ENCODE peak calls at places on chromosomes 3 and 15, in seven cellular contexts. W, L, Q, I, E, J and D are unnamed samples.

GRCh38 chr3:127004641-127005397 is 21.9 kb downstream of the PLXNA1 start:
- DNase-seq in W (no peak), L (no peak), Q (no peak), I (no peak), E (no peak), J (no peak), D (no peak)

GRCh38 chr15:40695469-40695910 is 516 bp downstream of the RAD51 start:
- DNase-seq in W (no peak), L (no peak), Q (peak), I (no peak), E (no peak), J (no peak), D (peak)

GRCh38 chr3:129315386-129315991 is 36.8 kb downstream of the HMCES start:
- DNase-seq in W (peak), L (no peak), Q (no peak), I (no peak), E (no peak), J (peak), D (peak)

GRCh38 chr3:42498791-42499477 is 3.5 kb upstream of the VIPR1 start:
- DNase-seq in W (no peak), L (no peak), Q (no peak), I (no peak), E (no peak), J (no peak), D (no peak)

GRCh38 chr3:72353236-72354105 is 494.8 kb downstream of the SHQ1 start:
- DNase-seq in W (no peak), L (no peak), Q (no peak), I (no peak), E (no peak), J (no peak), D (no peak)

GRCh38 chr3:35404571-35404970 is 234.8 kb upstream of the ARPP21 start:
- DNase-seq in W (no peak), L (no peak), Q (no peak), I (no peak), E (no peak), J (no peak), D (no peak)

GRCh38 chr3:111803123-111803593 is 55.9 kb upstream of the PHLDB2 start:
- DNase-seq in W (no peak), L (peak), Q (no peak), I (no peak), E (no peak), J (no peak), D (peak)

GRCh38 chr15:44811347-44811746 is 75.0 kb downstream of the TRIM69 start:
- DNase-seq in W (no peak), L (peak), Q (peak), I (no peak), E (no peak), J (no peak), D (peak)

GRCh38 chr3:194984624-194985023 is 286.3 kb downstream of the XXYLT1 start:
- DNase-seq in W (no peak), L (no peak), Q (no peak), I (no peak), E (no peak), J (no peak), D (no peak)

GRCh38 chr3:45544024-45544718 is 50.4 kb upstream of the LIMD1 start:
- DNase-seq in W (no peak), L (no peak), Q (peak), I (no peak), E (no peak), J (no peak), D (no peak)

GRCh38 chr3:111143-112069 is 85.2 kb upstream of the CHL1 start:
- DNase-seq in W (no peak), L (no peak), Q (peak), I (peak), E (no peak), J (no peak), D (no peak)

GRCh38 chr3:140050977-140051957 is 116.3 kb downstream of the CLSTN2 start:
- DNase-seq in W (peak), L (peak), Q (peak), I (no peak), E (peak), J (peak), D (no peak)

GRCh38 chr3:46667657-46668056 is 25.8 kb downstream of the ALS2CL start:
- DNase-seq in W (no peak), L (no peak), Q (no peak), I (no peak), E (no peak), J (peak), D (no peak)

GRCh38 chr15:99181544-99181943 is 67.8 kb downstream of the TTC23 start:
- DNase-seq in W (no peak), L (no peak), Q (no peak), I (no peak), E (no peak), J (no peak), D (no peak)

GRCh38 chr3:43838877-43839276 is 148.1 kb downstream of the ABHD5 start:
- DNase-seq in W (no peak), L (no peak), Q (no peak), I (no peak), E (no peak), J (no peak), D (peak)

GRCh38 chr3:140736863-140737460 is 59.1 kb downstream of the TRIM42 start:
- DNase-seq in W (peak), L (no peak), Q (peak), I (no peak), E (peak), J (peak), D (peak)

GRCh38 chr15:50181983-50182232 is at the start of gene SLC27A2:
- DNase-seq in W (peak), L (peak), Q (no peak), I (no peak), E (no peak), J (peak), D (no peak)

GRCh38 chr3:80350771-80351170 is 583.0 kb upstream of the ROBO1 start:
- DNase-seq in W (no peak), L (no peak), Q (no peak), I (no peak), E (no peak), J (no peak), D (no peak)

GRCh38 chr3:130820976-130821375 is 72.9 kb upstream of the ATP2C1 start:
- DNase-seq in W (no peak), L (peak), Q (peak), I (no peak), E (no peak), J (no peak), D (no peak)

GRCh38 chr3:143978263-143978631 is 6.6 kb downstream of the DIPK2A start:
- DNase-seq in W (no peak), L (no peak), Q (no peak), I (no peak), E (no peak), J (no peak), D (no peak)

GRCh38 chr3:116470589-116470988 is 25.3 kb upstream of the LSAMP start:
- DNase-seq in W (no peak), L (no peak), Q (no peak), I (no peak), E (no peak), J (no peak), D (no peak)

GRCh38 chr15:41513282-41514227 is at the start of gene LTK:
- DNase-seq in W (peak), L (peak), Q (no peak), I (no peak), E (no peak), J (peak), D (no peak)

GRCh38 chr3:73733796-73734195 is 109.1 kb upstream of the PDZRN3 start:
- DNase-seq in W (no peak), L (no peak), Q (no peak), I (no peak), E (no peak), J (no peak), D (no peak)

GRCh38 chr15:78220713-78221112 is 13.7 kb downstream of the ACSBG1 start:
- DNase-seq in W (no peak), L (no peak), Q (no peak), I (no peak), E (no peak), J (no peak), D (no peak)

GRCh38 chr3:66115858-66116654 is 77.3 kb upstream of the MAGI1 start:
- DNase-seq in W (no peak), L (peak), Q (peak), I (no peak), E (peak), J (peak), D (peak)

GRCh38 chr3:10594915-10595314 is 89.5 kb upstream of the ATP2B2 start:
- DNase-seq in W (peak), L (peak), Q (peak), I (peak), E (peak), J (no peak), D (peak)

GRCh38 chr3:27719306-27720003 is 2.7 kb downstream of the EOMES start:
- DNase-seq in W (no peak), L (no peak), Q (no peak), I (no peak), E (no peak), J (no peak), D (no peak)

GRCh38 chr15:61906961-61907752 is 153.1 kb downstream of the VPS13C start:
- DNase-seq in W (no peak), L (no peak), Q (peak), I (no peak), E (no peak), J (no peak), D (peak)

GRCh38 chr3:134388748-134389485 is 14.7 kb upstream of the AMOTL2 start:
- DNase-seq in W (no peak), L (no peak), Q (no peak), I (no peak), E (no peak), J (no peak), D (no peak)

GRCh38 chr3:52483577-52484495 is 11.3 kb upstream of the STAB1 start:
- DNase-seq in W (no peak), L (no peak), Q (peak), I (no peak), E (no peak), J (no peak), D (no peak)

GRCh38 chr15:100781061-100781960 is 98.3 kb upstream of the ALDH1A3 start:
- DNase-seq in W (no peak), L (no peak), Q (no peak), I (no peak), E (no peak), J (peak), D (no peak)

GRCh38 chr3:43161684-43162512 is 56.0 kb upstream of the POMGNT2 start:
- DNase-seq in W (no peak), L (no peak), Q (peak), I (no peak), E (no peak), J (peak), D (peak)

GRCh38 chr3:196969660-196970546 is 1.3 kb upstream of the PIGZ start:
- DNase-seq in W (peak), L (no peak), Q (no peak), I (no peak), E (no peak), J (peak), D (peak)

GRCh38 chr3:53151465-53151864 is 9.5 kb upstream of the PRKCD start:
- DNase-seq in W (no peak), L (no peak), Q (no peak), I (no peak), E (no peak), J (no peak), D (no peak)

GRCh38 chr15:41115088-41115651 is 910 bp downstream of the INO80 start:
- DNase-seq in W (peak), L (peak), Q (peak), I (peak), E (no peak), J (peak), D (no peak)

GRCh38 chr15:76196286-76196948 is 114.9 kb downstream of the ETFA start:
- DNase-seq in W (peak), L (peak), Q (peak), I (no peak), E (no peak), J (peak), D (no peak)

GRCh38 chr3:47413751-47414150 is 32.9 kb downstream of the PTPN23 start:
- DNase-seq in W (no peak), L (no peak), Q (no peak), I (no peak), E (no peak), J (no peak), D (no peak)

DNA sequence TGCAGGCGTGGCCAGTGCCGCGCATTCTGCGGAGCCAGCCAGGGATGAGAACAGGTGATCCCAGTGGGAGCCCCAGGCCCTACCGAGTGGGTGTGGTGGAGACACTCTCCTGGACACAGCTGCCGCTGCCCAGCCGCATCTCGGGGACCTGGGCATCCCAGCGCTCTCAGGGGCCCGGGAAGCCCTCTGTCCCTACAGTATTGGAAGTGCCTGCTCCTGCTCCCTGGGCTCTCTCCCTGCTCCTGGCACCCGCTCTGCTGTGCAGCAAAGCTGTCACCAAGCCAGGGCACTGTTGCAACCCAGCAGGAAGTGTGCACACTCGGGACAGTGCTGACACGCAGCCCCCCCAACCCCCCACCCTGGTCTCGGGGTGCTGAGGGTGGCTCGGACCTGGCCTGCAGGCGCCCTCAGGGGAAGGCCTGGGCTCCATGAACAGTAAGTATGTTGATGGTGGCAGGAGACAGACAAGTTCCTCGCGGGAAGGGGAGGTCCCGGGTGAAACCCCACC is 1177.4 kb upstream of the GBE1 start:
- DNase-seq in W (no peak), L (no peak), Q (no peak), I (no peak), E (no peak), J (peak), D (no peak)
- TF ChIP-seq JUND in W (no peak), L (no peak), Q (no peak), I (no peak), E (no peak), J (no peak), D (no peak)

GRCh38 chr15:93428135-93428534 is 339.1 kb upstream of the RGMA start:
- DNase-seq in W (no peak), L (peak), Q (no peak), I (no peak), E (no peak), J (no peak), D (no peak)
- TF ChIP-seq JUND in W (no peak), L (no peak), Q (no peak), I (no peak), E (no peak), J (no peak), D (no peak)

GRCh38 chr15:71290002-71290401 is 174.7 kb downstream of the THSD4 start:
- DNase-seq in W (no peak), L (no peak), Q (no peak), I (no peak), E (no peak), J (no peak), D (no peak)

GRCh38 chr15:71291247-71291646 is 176.0 kb downstream of the THSD4 start:
- DNase-seq in W (no peak), L (no peak), Q (no peak), I (no peak), E (no peak), J (no peak), D (no peak)

GRCh38 chr15:71294636-71295241 is 179.5 kb downstream of the THSD4 start:
- DNase-seq in W (no peak), L (peak), Q (no peak), I (no peak), E (no peak), J (no peak), D (peak)

GRCh38 chr15:71294251-71294635 is 179.0 kb downstream of the THSD4 start:
- DNase-seq in W (no peak), L (no peak), Q (no peak), I (no peak), E (no peak), J (no peak), D (no peak)

DNA sequence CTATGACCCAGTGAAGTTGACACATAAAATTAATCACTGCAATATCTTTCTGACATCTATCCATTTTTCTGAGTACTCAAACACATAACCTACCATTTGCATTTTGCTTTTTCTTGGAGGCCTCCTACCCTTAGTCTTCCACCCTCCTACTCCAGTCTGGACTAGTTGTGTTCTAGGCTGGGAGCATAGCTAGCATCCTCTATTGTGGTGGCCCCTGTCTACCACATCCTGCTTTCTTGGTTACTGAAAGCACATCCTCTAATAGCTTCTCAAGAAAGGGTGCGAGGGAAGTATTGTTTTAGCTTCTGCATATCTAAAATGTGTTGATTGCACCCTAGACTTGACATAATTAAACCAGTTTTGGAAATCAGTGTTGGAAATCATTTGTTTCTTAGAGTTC is 176.5 kb downstream of the THSD4 start:
- DNase-seq in W (no peak), L (no peak), Q (no peak), I (no peak), E (no peak), J (no peak), D (no peak)
- TF ChIP-seq JUND in W (no peak), L (no peak), Q (no peak), I (no peak), E (no peak), J (no peak), D (no peak)

GRCh38 chr3:152460936-152461335 is 192.2 kb downstream of the MBNL1 start:
- DNase-seq in W (no peak), L (no peak), Q (peak), I (no peak), E (no peak), J (no peak), D (no peak)
- TF ChIP-seq JUND in W (no peak), L (no peak), Q (no peak), I (no peak), E (no peak), J (no peak), D (no peak)

GRCh38 chr3:169748670-169749069 is 16.2 kb downstream of the TERC start:
- DNase-seq in W (no peak), L (no peak), Q (peak), I (no peak), E (no peak), J (no peak), D (no peak)
- TF ChIP-seq JUND in W (no peak), L (peak), Q (no peak), I (no peak), E (no peak), J (no peak), D (no peak)

GRCh38 chr3:77889616-77890015 is 849.7 kb downstream of the ROBO2 start:
- DNase-seq in W (no peak), L (no peak), Q (no peak), I (no peak), E (no peak), J (no peak), D (no peak)
- TF ChIP-seq JUND in W (no peak), L (no peak), Q (no peak), I (no peak), E (no peak), J (no peak), D (no peak)

DNA sequence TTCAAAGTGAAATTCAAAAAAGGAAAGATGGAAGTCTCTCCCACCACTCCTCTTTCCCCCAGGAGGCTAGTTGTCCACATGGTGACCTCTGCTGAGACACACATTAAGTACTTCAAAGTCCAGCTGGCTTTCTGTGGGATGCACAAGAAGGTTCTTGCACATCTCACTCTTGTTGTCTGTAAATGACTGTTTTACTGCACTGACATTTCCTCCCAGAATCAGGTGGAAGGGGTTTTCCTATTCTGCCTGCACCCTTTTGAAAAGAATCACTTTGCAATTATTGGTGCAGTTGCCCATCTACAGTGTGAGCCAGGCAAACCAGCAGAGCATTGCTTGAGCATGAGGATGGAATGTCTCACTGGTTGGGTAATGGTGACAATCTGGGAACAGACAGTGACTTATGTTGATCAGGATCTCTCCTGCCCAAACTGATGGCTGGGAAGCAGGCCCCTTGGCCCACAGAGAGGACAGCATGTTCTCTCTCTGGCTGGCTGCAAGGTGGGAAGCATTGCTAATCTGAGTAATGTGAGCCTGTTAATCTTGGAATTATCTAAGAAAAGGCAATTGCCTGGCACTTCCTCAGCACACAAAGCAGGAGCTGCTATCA is 347.7 kb upstream of the SATB1 start:
- DNase-seq in W (no peak), L (no peak), Q (no peak), I (no peak), E (no peak), J (no peak), D (peak)
- TF ChIP-seq JUND in W (no peak), L (no peak), Q (no peak), I (no peak), E (no peak), J (no peak), D (peak)

DNA sequence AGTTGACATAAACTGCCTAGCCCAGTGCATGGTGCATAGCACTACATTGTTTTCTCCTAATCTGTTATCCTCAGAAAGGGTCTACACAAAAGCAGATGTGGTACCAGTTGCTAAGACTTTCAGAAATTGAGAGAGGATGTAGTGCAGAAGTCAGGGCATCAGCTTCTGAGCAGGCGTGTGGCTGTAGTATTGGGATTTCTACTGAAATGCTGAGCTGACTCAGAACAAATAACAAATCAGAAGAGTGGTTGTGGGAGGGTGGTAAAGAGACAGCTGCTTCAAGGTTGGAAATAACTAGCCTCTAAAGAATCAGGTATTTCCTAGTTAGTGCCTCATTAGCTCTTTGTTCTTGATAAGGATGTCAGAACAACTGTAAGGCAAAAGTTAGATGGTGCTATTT is 161.3 kb downstream of the AKAP13 start:
- DNase-seq in W (no peak), L (no peak), Q (no peak), I (no peak), E (no peak), J (no peak), D (no peak)
- TF ChIP-seq JUND in W (no peak), L (no peak), Q (no peak), I (no peak), E (no peak), J (no peak), D (no peak)